ENCODE peak calls at places on chromosomes 5 and 9, in four cellular contexts. H is GM12878, T is HCT116, E is HepG2. G is an unnamed sample.

GRCh38 chr5:171336486-171337206 is 27.6 kb downstream of the TLX3 start:
- DNase-seq in H (no peak), T (peak; percentile 42), E (no peak), G (no peak)

GRCh38 chr5:120436996-120437395 is 27.1 kb upstream of the PRR16 start:
- DNase-seq in E (no peak), T (no peak), H (no peak), G (no peak)

GRCh38 chr5:27854243-27854852 is 816.0 kb upstream of the CDH9 start:
- DNase-seq in E (no peak), T (no peak), H (no peak), G (no peak)

GRCh38 chr9:99824378-99825157 is 2.9 kb downstream of the NR4A3 start:
- DNase-seq in H (no peak), T (no peak), E (peak; percentile 25), G (peak; percentile 62)

GRCh38 chr5:160547061-160547460 is 125.4 kb downstream of the PTTG1 start:
- DNase-seq in T (no peak), E (no peak), H (no peak), G (no peak)

GRCh38 chr5:113245427-113246052 is 189.2 kb downstream of the TSSK1B start:
- DNase-seq in E (no peak), T (no peak), H (no peak), G (no peak)

GRCh38 chr5:144712090-144712489 is 541.4 kb downstream of the KCTD16 start:
- DNase-seq in H (peak; percentile 15), E (no peak), T (no peak), G (no peak)

GRCh38 chr9:136454026-136454796 is 14.6 kb upstream of the INPP5E start:
- DNase-seq in H (no peak), T (no peak), E (no peak), G (no peak)

GRCh38 chr5:102603670-102604069 is 104.9 kb upstream of the SLCO6A1 start:
- DNase-seq in E (no peak), T (no peak), H (no peak), G (no peak)

GRCh38 chr9:530681-531080 is 310.8 kb upstream of the DMRT1 start:
- DNase-seq in H (no peak), E (no peak), T (peak; percentile 19), G (no peak)

GRCh38 chr5:74420220-74420619 is 220.3 kb downstream of the ENC1 start:
- DNase-seq in E (no peak), H (no peak), T (no peak), G (no peak)

GRCh38 chr9:8835291-8835690 is 1035.7 kb upstream of the DMAC1 start:
- DNase-seq in T (no peak), H (no peak), E (no peak), G (no peak)

GRCh38 chr5:151696470-151697061 is 9.9 kb upstream of the SPARC start:
- DNase-seq in E (no peak), T (no peak), H (no peak), G (no peak)

GRCh38 chr9:74172874-74173273 is 324.3 kb upstream of the RORB start:
- DNase-seq in T (no peak), E (no peak), H (peak; percentile 41), G (no peak)

GRCh38 chr9:83623634-83623991 is 670 bp downstream of the IDNK start:
- DNase-seq in E (peak; percentile 46), H (no peak), T (no peak), G (no peak)

GRCh38 chr9:117178596-117179111 is 236.2 kb downstream of the ASTN2 start:
- DNase-seq in T (no peak), E (no peak), H (no peak), G (no peak)

GRCh38 chr9:94083384-94083783 is 880 bp upstream of the PTPDC1 start:
- DNase-seq in T (no peak), E (no peak), H (no peak), G (no peak)

GRCh38 chr9:130186051-130186450 is 13.8 kb downstream of the NCS1 start:
- DNase-seq in H (no peak), E (no peak), T (no peak), G (no peak)

GRCh38 chr9:125472926-125473701 is 211.5 kb downstream of the GAPVD1 start:
- DNase-seq in E (peak; percentile 76), H (no peak), T (no peak), G (no peak)

GRCh38 chr9:93654351-93654961 is 78.1 kb downstream of the PHF2 start:
- DNase-seq in E (no peak), T (no peak), H (no peak), G (no peak)

GRCh38 chr5:4661326-4661725 is 478.8 kb upstream of the ADAMTS16 start:
- DNase-seq in E (no peak), T (no peak), H (no peak), G (no peak)

GRCh38 chr5:153783278-153783677 is 255.4 kb downstream of the FAM114A2 start:
- DNase-seq in E (no peak), T (no peak), H (no peak), G (no peak)

GRCh38 chr9:17613723-17614122 is 34.9 kb downstream of the SH3GL2 start:
- DNase-seq in H (no peak), T (no peak), E (no peak), G (no peak)

GRCh38 chr5:124744170-124744911 is 2.1 kb downstream of the ZNF608 start:
- DNase-seq in E (no peak), T (no peak), H (no peak), G (no peak)

GRCh38 chr5:59107692-59108091 is 524.8 kb downstream of the RAB3C start:
- DNase-seq in H (no peak), E (no peak), T (no peak), G (no peak)

GRCh38 chr9:113669523-113670115 is 206.1 kb downstream of the RGS3 start:
- DNase-seq in H (no peak), T (no peak), E (no peak), G (no peak)

GRCh38 chr9:14797442-14797841 is 74.9 kb upstream of the CER1 start:
- DNase-seq in H (no peak), E (no peak), T (no peak), G (no peak)

GRCh38 chr9:128733256-128733655 is 9.3 kb upstream of the ZDHHC12 start:
- DNase-seq in T (peak; percentile 93), E (peak; percentile 91), H (no peak), G (peak; percentile 97)

GRCh38 chr9:128684325-128685021 is 4.5 kb upstream of the SET start:
- DNase-seq in E (peak; percentile 78), T (peak; percentile 86), H (peak; percentile 70), G (no peak)

GRCh38 chr5:40410231-40410861 is 269.4 kb upstream of the PTGER4 start:
- DNase-seq in E (no peak), H (no peak), T (no peak), G (no peak)

GRCh38 chr5:88829773-88830172 is 53.2 kb downstream of the MEF2C start:
- DNase-seq in E (no peak), H (no peak), T (no peak), G (no peak)

GRCh38 chr5:76942581-76942980 is 10.3 kb upstream of the CRHBP start:
- DNase-seq in H (no peak), E (no peak), T (no peak), G (no peak)

GRCh38 chr9:14030350-14030823 is 283.6 kb downstream of the NFIB start:
- DNase-seq in T (no peak), E (no peak), H (no peak), G (no peak)

GRCh38 chr5:56128166-56128565 is 105.0 kb downstream of the ANKRD55 start:
- DNase-seq in H (no peak), E (no peak), T (no peak), G (no peak)

GRCh38 chr5:180914646-180915045 is 15.7 kb downstream of the BTNL8 start:
- DNase-seq in H (no peak), E (no peak), T (no peak), G (no peak)

GRCh38 chr9:125861405-125862063 is 114.4 kb downstream of the PBX3 start:
- DNase-seq in T (no peak), H (no peak), E (no peak), G (no peak)

GRCh38 chr5:144815131-144815530 is 644.5 kb downstream of the KCTD16 start:
- DNase-seq in H (no peak), E (no peak), T (no peak), G (no peak)

GRCh38 chr9:1647776-1648175 is 367.4 kb upstream of the SMARCA2 start:
- DNase-seq in H (no peak), E (no peak), T (no peak), G (no peak)

DNA sequence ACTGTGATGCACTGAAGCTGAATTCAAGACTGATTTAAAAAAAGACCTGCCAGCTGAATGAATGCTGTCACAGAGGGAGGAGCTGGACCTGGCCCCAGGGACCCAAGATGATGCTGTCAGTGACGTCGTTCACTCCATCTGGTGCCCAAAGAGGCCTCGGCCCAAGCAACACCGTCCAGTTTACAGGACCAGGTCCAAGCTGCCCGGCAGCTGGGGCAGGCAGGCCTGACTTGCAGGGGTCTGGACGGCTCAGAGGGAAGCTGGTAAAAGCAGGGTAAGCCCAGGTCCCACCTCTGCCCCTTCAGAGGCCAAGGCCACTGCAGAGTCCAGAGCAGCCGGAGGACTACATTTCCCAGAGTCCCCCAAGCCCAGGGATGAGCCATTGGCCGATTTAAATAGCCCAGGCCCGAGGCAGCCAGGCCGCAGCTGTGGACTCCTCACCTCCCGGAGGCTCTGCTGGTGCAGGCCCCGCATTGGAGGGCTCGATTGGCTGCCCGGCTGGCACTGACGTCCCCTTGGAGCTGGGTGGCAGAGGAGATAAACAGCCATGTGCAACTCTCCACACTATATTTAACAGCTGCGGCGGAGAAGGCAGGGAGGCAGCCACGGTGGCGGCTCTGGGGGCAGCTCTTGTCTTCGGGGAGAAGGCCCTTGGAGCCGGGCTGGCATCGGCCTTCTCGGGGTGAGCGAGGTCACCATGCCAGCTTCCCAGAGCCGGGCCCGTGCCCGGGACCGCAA is at the start of gene PLPP7:
- DNase-seq in H (no peak), T (no peak), E (peak; percentile 53), G (peak; percentile 46)
- TF ChIP-seq YY1 in H (peak; percentile 45), T (no peak), E (peak; percentile 33), G (no peak)

GRCh38 chr5:72195581-72195980 is 88.3 kb downstream of the MAP1B start:
- DNase-seq in H (no peak), T (no peak), E (no peak), G (no peak)
- H3K27me3 ChIP-seq in H (peaks cover 4% of the 10 kb centered on the region), T (no peaks in the 10 kb centered on the region), E (no peaks in the 10 kb centered on the region), G (no peaks in the 10 kb centered on the region)

DNA sequence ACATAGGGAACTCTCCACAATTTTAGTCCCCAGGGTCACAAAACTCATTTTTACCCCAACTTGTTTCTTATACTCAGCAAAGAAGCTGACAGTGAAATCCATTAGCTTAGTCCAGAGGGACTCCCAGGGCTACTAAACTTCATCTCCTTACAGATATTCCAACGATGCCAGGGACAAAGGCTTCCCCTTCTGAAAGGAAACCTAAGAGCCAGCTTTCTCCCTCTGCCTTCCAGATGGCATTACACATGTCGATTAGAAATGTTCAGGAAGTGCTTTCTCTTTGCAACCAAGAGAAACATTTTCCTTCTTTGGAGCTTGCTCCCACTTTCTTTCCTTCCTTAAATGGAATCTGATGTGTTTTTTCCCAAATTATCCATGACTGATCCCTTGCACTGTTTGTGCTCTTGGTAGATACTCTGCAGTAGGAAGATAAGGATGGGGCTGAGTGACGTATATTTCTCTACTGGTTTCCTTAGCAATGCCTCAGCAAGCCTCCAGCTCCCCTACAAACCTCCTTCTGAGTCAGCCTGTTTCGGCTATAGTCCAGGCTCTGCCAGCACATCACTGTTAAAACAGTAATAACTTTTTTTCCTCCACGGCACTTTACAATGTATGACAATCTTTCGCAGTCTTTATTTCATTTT is 43.0 kb upstream of the HTR4 start:
- DNase-seq in T (no peak), E (no peak), H (no peak), G (no peak)
- TF ChIP-seq ZNF274 in T (no peak), E (no peak), H (no peak), G (no peak)

GRCh38 chr9:109652112-109652511 is 127.9 kb upstream of the PALM2AKAP2 start:
- DNase-seq in E (no peak), H (no peak), T (no peak), G (no peak)
- TF ChIP-seq YY1 in E (no peak), H (no peak), T (no peak), G (no peak)